ENCODE peak calls at places on chromosomes 7 and 10, in four cellular contexts. One of them, this sample, is unnamed.

GRCh38 chr7:158188676-158189075 is 398.9 kb downstream of the PTPRN2 start:
- DNase-seq in GM12878: no peak
- DNase-seq in K562: no peak
- DNase-seq in H1: no peak
- DNase-seq in this sample: no peak

GRCh38 chr7:27148031-27148775 is 629 bp upstream of the HOXA6 start:
- DNase-seq in H1: peak
- DNase-seq in K562: no peak
- DNase-seq in GM12878: no peak
- DNase-seq in this sample: no peak

GRCh38 chr7:45171946-45172345 is 14.4 kb downstream of the RAMP3 start:
- DNase-seq in GM12878: no peak
- DNase-seq in H1: no peak
- DNase-seq in K562: no peak
- DNase-seq in this sample: no peak

GRCh38 chr10:117543245-117543998 is 876 bp downstream of the EMX2 start:
- DNase-seq in H1: peak
- DNase-seq in GM12878: no peak
- DNase-seq in K562: no peak
- DNase-seq in this sample: no peak

GRCh38 chr10:112137381-112137987 is 46.1 kb downstream of the GPAM start:
- DNase-seq in K562: peak
- DNase-seq in GM12878: no peak
- DNase-seq in H1: peak
- DNase-seq in this sample: peak

GRCh38 chr10:50431118-50431517 is 179.8 kb upstream of the ASAH2 start:
- DNase-seq in GM12878: no peak
- DNase-seq in H1: no peak
- DNase-seq in K562: no peak
- DNase-seq in this sample: peak

GRCh38 chr7:66921918-66922486 is 977 bp downstream of the TMEM248 start:
- DNase-seq in GM12878: peak
- DNase-seq in K562: peak
- DNase-seq in H1: no peak
- DNase-seq in this sample: no peak

GRCh38 chr10:24790073-24790472 is 66.4 kb upstream of the ARHGAP21 start:
- DNase-seq in K562: no peak
- DNase-seq in GM12878: no peak
- DNase-seq in H1: no peak
- DNase-seq in this sample: no peak

GRCh38 chr10:18221123-18221522 is 80.9 kb downstream of the CACNB2 start:
- DNase-seq in GM12878: no peak
- DNase-seq in K562: no peak
- DNase-seq in H1: no peak
- DNase-seq in this sample: peak

GRCh38 chr7:116697761-116698160 is 25.8 kb downstream of the MET start:
- DNase-seq in K562: no peak
- DNase-seq in GM12878: no peak
- DNase-seq in H1: no peak
- DNase-seq in this sample: no peak

GRCh38 chr10:71821909-71822763 is 28.9 kb downstream of the PSAP start:
- DNase-seq in K562: no peak
- DNase-seq in H1: no peak
- DNase-seq in GM12878: no peak
- DNase-seq in this sample: peak

GRCh38 chr7:54546081-54546985 is 4.2 kb downstream of the VSTM2A start:
- DNase-seq in GM12878: no peak
- DNase-seq in K562: peak
- DNase-seq in H1: peak
- DNase-seq in this sample: no peak

GRCh38 chr7:132576723-132577089 is 436 bp upstream of the PLXNA4 start:
- DNase-seq in H1: no peak
- DNase-seq in K562: no peak
- DNase-seq in GM12878: no peak
- DNase-seq in this sample: no peak

GRCh38 chr10:118332247-118332646 is 9.9 kb downstream of the FAM204A start:
- DNase-seq in K562: peak
- DNase-seq in H1: no peak
- DNase-seq in GM12878: no peak
- DNase-seq in this sample: no peak

GRCh38 chr10:111455776-111456426 is 379.1 kb downstream of the ADRA2A start:
- DNase-seq in H1: no peak
- DNase-seq in GM12878: no peak
- DNase-seq in K562: no peak
- DNase-seq in this sample: no peak

GRCh38 chr10:106652279-106652678 is 512.2 kb downstream of the SORCS1 start:
- DNase-seq in H1: no peak
- DNase-seq in K562: no peak
- DNase-seq in GM12878: peak
- DNase-seq in this sample: no peak

DNA sequence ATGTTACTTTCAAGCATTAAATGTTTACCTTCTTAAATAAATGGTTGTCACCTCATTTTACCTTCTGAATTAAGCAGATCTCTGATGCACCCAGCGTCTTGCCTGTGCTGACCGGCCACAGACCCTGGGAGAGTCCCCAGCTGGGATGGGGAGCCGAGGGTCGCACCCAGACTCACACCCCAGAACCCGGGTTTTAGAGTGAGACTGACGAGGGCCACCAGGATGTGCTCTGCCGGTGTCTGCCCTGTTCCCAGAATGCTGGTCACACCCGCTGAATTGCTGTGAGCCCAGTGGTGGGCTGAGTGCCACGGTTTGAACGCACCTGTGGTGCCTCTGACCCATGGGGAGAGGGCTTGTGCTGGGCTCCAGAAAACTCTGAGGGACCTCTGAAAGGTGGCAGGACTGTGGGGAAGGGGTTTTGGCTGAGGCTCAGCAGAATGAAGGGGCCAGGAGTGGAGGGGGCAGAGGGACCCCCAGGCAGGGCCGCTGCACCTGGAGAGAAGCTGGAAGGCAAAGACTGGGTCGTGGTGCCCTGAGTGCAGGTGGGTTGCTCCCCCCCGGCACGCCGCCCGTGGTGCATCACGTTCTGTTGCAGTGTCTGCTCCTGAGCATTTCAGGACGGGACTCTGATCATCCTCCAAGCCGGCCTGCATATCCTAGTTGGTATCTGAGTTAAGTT is 39.2 kb downstream of the INPP5A start:
- DNase-seq in H1: no peak
- DNase-seq in K562: no peak
- DNase-seq in GM12878: no peak
- DNase-seq in this sample: no peak
- TF ChIP-seq CHD1 in H1: no peak
- TF ChIP-seq CHD1 in K562: no peak
- TF ChIP-seq CHD1 in GM12878: no peak
- TF ChIP-seq CHD1 in this sample: no peak

GRCh38 chr10:124481717-124482116 is 20.1 kb downstream of the LHPP start:
- DNase-seq in GM12878: no peak
- DNase-seq in K562: no peak
- DNase-seq in H1: no peak
- DNase-seq in this sample: no peak

GRCh38 chr10:124482876-124483275 is 21.3 kb downstream of the LHPP start:
- DNase-seq in H1: no peak
- DNase-seq in GM12878: no peak
- DNase-seq in K562: no peak
- DNase-seq in this sample: no peak

GRCh38 chr10:124480860-124481259 is 19.2 kb downstream of the LHPP start:
- DNase-seq in K562: no peak
- DNase-seq in GM12878: no peak
- DNase-seq in H1: no peak
- DNase-seq in this sample: no peak

GRCh38 chr10:124484016-124484415 is 22.4 kb downstream of the LHPP start:
- DNase-seq in GM12878: no peak
- DNase-seq in K562: no peak
- DNase-seq in H1: no peak
- DNase-seq in this sample: no peak

GRCh38 chr10:124482401-124482800 is 20.8 kb downstream of the LHPP start:
- DNase-seq in GM12878: no peak
- DNase-seq in H1: no peak
- DNase-seq in K562: no peak
- DNase-seq in this sample: no peak
- TF ChIP-seq CHD1 in GM12878: no peak
- TF ChIP-seq CHD1 in H1: no peak
- TF ChIP-seq CHD1 in K562: no peak
- TF ChIP-seq CHD1 in this sample: no peak

GRCh38 chr10:115084434-115084833 is 8.7 kb upstream of the ATRNL1 start:
- DNase-seq in GM12878: no peak
- DNase-seq in H1: no peak
- DNase-seq in K562: no peak
- DNase-seq in this sample: no peak

GRCh38 chr10:115082521-115082920 is 10.6 kb upstream of the ATRNL1 start:
- DNase-seq in H1: no peak
- DNase-seq in K562: no peak
- DNase-seq in GM12878: no peak
- DNase-seq in this sample: no peak
- TF ChIP-seq CHD1 in H1: no peak
- TF ChIP-seq CHD1 in K562: no peak
- TF ChIP-seq CHD1 in GM12878: no peak
- TF ChIP-seq CHD1 in this sample: no peak

DNA sequence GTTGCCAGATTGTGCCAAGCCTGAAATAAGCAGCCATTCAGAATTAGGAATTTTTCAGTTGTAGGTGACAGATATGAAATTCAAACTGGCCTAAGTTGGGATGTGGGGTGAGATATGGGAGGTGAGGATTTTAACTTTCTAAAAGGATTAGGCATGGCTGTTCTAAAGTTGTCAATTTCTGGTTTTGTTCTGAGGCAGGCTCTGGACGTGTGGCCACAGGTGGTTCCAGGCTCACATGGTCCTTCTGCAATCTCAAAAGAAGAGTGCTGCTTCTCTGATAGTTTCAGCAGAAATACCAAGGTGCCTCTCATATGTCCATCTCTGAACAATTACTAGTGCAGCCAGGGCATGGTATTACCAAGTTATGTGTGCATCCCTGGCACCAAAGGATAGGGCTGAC is 21.4 kb downstream of the EFCAB10 start:
- DNase-seq in K562: no peak
- DNase-seq in H1: no peak
- DNase-seq in GM12878: no peak
- DNase-seq in this sample: no peak
- TF ChIP-seq CHD1 in K562: no peak
- TF ChIP-seq CHD1 in H1: no peak
- TF ChIP-seq CHD1 in GM12878: no peak
- TF ChIP-seq CHD1 in this sample: no peak

GRCh38 chr10:8036521-8037198 is 17.8 kb upstream of the GATA3 start:
- DNase-seq in H1: peak
- DNase-seq in K562: no peak
- DNase-seq in GM12878: no peak
- DNase-seq in this sample: no peak

GRCh38 chr10:8035641-8036520 is 18.6 kb upstream of the GATA3 start:
- DNase-seq in GM12878: no peak
- DNase-seq in H1: peak
- DNase-seq in K562: no peak
- DNase-seq in this sample: no peak

GRCh38 chr10:8037199-8037801 is 17.2 kb upstream of the GATA3 start:
- DNase-seq in H1: peak
- DNase-seq in K562: no peak
- DNase-seq in GM12878: no peak
- DNase-seq in this sample: no peak

GRCh38 chr10:8039323-8039922 is 15.1 kb upstream of the GATA3 start:
- DNase-seq in H1: no peak
- DNase-seq in GM12878: no peak
- DNase-seq in K562: no peak
- DNase-seq in this sample: no peak

GRCh38 chr10:8037941-8038894 is 16.3 kb upstream of the GATA3 start:
- DNase-seq in H1: no peak
- DNase-seq in K562: no peak
- DNase-seq in GM12878: no peak
- DNase-seq in this sample: no peak
- TF ChIP-seq CHD1 in H1: no peak
- TF ChIP-seq CHD1 in K562: no peak
- TF ChIP-seq CHD1 in GM12878: no peak
- TF ChIP-seq CHD1 in this sample: no peak

GRCh38 chr7:576524-577277 is 57.1 kb upstream of the PDGFA start:
- DNase-seq in H1: no peak
- DNase-seq in GM12878: no peak
- DNase-seq in K562: no peak
- DNase-seq in this sample: no peak

GRCh38 chr7:577278-577665 is 57.6 kb upstream of the PDGFA start:
- DNase-seq in K562: no peak
- DNase-seq in GM12878: no peak
- DNase-seq in H1: no peak
- DNase-seq in this sample: no peak

GRCh38 chr7:574661-575395 is 55.2 kb upstream of the PDGFA start:
- DNase-seq in GM12878: no peak
- DNase-seq in K562: no peak
- DNase-seq in H1: no peak
- DNase-seq in this sample: no peak

GRCh38 chr7:573496-574295 is 54.0 kb upstream of the PDGFA start:
- DNase-seq in K562: no peak
- DNase-seq in GM12878: no peak
- DNase-seq in H1: no peak
- DNase-seq in this sample: no peak

DNA sequence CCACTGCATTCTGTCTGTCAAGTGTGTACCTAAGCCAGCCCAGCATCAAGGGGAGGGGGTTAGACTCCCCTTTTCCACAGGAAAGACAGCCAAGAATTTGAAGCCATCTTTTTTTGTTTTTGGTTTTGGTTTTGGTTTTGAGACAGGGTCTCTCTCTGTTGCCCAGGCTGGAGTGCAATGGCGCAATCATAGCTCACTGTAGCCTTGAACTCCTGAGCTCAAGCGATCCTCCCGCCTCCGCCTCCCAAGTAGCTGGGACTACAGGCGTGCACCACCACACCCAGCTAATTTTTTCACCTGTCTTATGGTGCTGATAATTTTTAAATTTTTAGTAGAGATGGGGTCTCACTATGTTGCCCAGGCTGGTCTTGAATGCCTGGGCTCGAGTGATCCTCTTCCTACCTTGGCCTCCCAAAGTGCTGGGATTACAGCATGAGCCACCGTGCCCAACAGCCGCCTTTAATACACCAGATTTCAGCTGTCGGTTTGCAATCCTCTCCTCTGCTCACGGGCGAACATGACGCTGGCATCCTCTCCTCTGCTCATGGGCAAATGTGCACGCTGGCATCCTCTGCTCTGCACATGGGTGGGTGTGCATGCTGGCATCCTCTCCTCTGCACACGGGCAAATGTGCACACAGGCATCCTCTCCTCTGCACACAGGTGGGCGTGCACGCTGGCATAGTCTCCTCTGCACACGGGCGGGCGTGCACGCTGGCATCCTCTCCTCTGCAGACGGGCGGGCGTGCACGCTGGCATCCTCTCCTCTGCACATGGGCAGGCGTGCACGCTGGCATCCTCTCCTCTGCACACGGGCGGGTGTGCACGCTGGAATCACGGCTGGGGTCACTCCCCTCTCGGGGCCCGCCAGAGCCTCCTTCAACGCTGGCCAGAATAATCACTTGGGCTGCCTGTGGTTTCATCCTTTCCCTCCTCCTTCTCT is 56.0 kb upstream of the PDGFA start:
- DNase-seq in H1: no peak
- DNase-seq in GM12878: no peak
- DNase-seq in K562: no peak
- DNase-seq in this sample: no peak
- TF ChIP-seq CHD1 in H1: no peak
- TF ChIP-seq CHD1 in GM12878: no peak
- TF ChIP-seq CHD1 in K562: no peak
- TF ChIP-seq CHD1 in this sample: no peak

This sample was measured in IMR-90.